ENCODE peak calls at places on chromosomes 16 and 17, in four cellular contexts. J is A549, H is suprapubic skin, K is PC-9. U is an unnamed sample.

GRCh38 chr17:44922746-44923470 is 7.6 kb upstream of the GFAP start:
- DNase-seq in K (no peak), H (peak), J (no peak), U (no peak)

GRCh38 chr16:637081-638018 is 1.2 kb upstream of the METTL26 start:
- DNase-seq in K (no peak), H (no peak), J (peak), U (no peak)

GRCh38 chr17:2017274-2017941 is 7.7 kb downstream of the RTN4RL1 start:
- DNase-seq in H (no peak), J (no peak), K (no peak), U (no peak)

GRCh38 chr17:34760931-34761500 is 181.6 kb downstream of the TMEM132E start:
- DNase-seq in H (no peak), J (no peak), K (no peak), U (no peak)

GRCh38 chr16:55257971-55258613 is 65.9 kb upstream of the IRX6 start:
- DNase-seq in H (peak), J (no peak), K (peak), U (no peak)

GRCh38 chr17:10166181-10166935 is 32.0 kb downstream of the GAS7 start:
- DNase-seq in J (no peak), K (no peak), H (no peak), U (no peak)

GRCh38 chr17:55577011-55577586 is 65.8 kb upstream of the SMIM36 start:
- DNase-seq in J (no peak), K (no peak), H (no peak), U (no peak)

GRCh38 chr16:83389751-83390150 is 418.0 kb upstream of the HSBP1 start:
- DNase-seq in K (no peak), J (no peak), H (no peak), U (no peak)

GRCh38 chr17:56300191-56300590 is 146.9 kb downstream of the ANKFN1 start:
- DNase-seq in K (no peak), H (no peak), J (no peak), U (no peak)

GRCh38 chr17:31385428-31386285 is 5.8 kb upstream of the RAB11FIP4 start:
- DNase-seq in K (no peak), J (no peak), H (no peak), U (no peak)

GRCh38 chr17:13437966-13438779 is 163.6 kb downstream of the HS3ST3A1 start:
- DNase-seq in H (no peak), K (no peak), J (no peak), U (no peak)

GRCh38 chr16:50712568-50712914 is 19.1 kb downstream of the NOD2 start:
- DNase-seq in J (no peak), H (no peak), K (no peak), U (no peak)

GRCh38 chr17:27531469-27531948 is 75.3 kb downstream of the KSR1 start:
- DNase-seq in J (no peak), K (no peak), H (no peak), U (no peak)

GRCh38 chr16:75000481-75001081 is 1.8 kb downstream of the ZNRF1 start:
- DNase-seq in J (no peak), H (no peak), K (peak), U (no peak)

GRCh38 chr17:75604034-75604695 is 16.6 kb downstream of the MYO15B start:
- DNase-seq in J (no peak), H (peak), K (peak), U (no peak)

GRCh38 chr16:4855804-4856203 is 8.5 kb downstream of the UBN1 start:
- DNase-seq in K (no peak), J (no peak), H (no peak), U (no peak)

GRCh38 chr16:66569827-66570405 is 3.7 kb downstream of the CMTM1 start:
- DNase-seq in H (no peak), K (no peak), J (peak), U (peak)

GRCh38 chr16:7140899-7141298 is 191.7 kb upstream of the RBFOX1 start:
- DNase-seq in J (no peak), H (no peak), K (no peak), U (no peak)

GRCh38 chr16:13793788-13794461 is 126.0 kb upstream of the ERCC4 start:
- DNase-seq in H (no peak), J (no peak), K (no peak), U (no peak)

GRCh38 chr16:11201498-11202259 is 54.3 kb downstream of the SOCS1 start:
- DNase-seq in H (no peak), K (peak), J (peak), U (no peak)

GRCh38 chr17:46943511-46944393 is 20.8 kb downstream of the GOSR2 start:
- DNase-seq in J (no peak), H (no peak), K (peak), U (no peak)

DNA sequence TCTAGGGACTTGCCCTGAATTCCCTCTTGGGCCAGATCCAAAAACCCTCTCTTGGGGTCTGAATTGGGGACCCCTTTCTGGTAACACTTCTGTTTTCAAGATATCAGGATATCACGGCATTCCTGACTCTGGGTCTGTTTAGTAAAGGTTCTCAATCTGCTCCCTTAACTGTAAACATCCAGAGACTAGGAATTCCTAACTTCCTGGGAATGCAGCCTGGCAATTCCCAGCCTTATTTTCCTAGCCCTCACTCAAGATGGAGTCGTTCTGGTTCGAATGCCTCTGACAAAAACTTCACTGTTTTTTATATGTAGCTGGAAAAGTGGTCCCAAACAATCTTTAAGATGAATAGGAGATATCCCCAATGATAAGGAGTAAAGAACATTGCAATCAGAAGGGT is 141.6 kb upstream of the XYLT1 start:
- DNase-seq in K (no peak), H (no peak), J (no peak), U (no peak)
- H3K4me3 ChIP-seq in K (no peak), H (no peak), J (no peak), U (no peak)

GRCh38 chr16:20409398-20410152 is at the start of gene ACSM5:
- DNase-seq in J (no peak), K (no peak), H (peak), U (no peak)
- TF ChIP-seq CTCF in J (no peak), K (no peak), H (no peak), U (no peak)

GRCh38 chr16:2828521-2828840 is 1.6 kb upstream of the ZG16B start:
- DNase-seq in J (no peak), H (peak), K (no peak), U (no peak)

GRCh38 chr16:2830355-2830695 is 222 bp downstream of the ZG16B start:
- DNase-seq in K (no peak), J (no peak), H (no peak), U (no peak)

GRCh38 chr16:2828876-2829430 is 1.1 kb upstream of the ZG16B start:
- DNase-seq in H (no peak), K (no peak), J (no peak), U (no peak)

GRCh38 chr16:2831203-2831602 is 1.1 kb downstream of the ZG16B start:
- DNase-seq in J (no peak), H (peak), K (no peak), U (no peak)

DNA sequence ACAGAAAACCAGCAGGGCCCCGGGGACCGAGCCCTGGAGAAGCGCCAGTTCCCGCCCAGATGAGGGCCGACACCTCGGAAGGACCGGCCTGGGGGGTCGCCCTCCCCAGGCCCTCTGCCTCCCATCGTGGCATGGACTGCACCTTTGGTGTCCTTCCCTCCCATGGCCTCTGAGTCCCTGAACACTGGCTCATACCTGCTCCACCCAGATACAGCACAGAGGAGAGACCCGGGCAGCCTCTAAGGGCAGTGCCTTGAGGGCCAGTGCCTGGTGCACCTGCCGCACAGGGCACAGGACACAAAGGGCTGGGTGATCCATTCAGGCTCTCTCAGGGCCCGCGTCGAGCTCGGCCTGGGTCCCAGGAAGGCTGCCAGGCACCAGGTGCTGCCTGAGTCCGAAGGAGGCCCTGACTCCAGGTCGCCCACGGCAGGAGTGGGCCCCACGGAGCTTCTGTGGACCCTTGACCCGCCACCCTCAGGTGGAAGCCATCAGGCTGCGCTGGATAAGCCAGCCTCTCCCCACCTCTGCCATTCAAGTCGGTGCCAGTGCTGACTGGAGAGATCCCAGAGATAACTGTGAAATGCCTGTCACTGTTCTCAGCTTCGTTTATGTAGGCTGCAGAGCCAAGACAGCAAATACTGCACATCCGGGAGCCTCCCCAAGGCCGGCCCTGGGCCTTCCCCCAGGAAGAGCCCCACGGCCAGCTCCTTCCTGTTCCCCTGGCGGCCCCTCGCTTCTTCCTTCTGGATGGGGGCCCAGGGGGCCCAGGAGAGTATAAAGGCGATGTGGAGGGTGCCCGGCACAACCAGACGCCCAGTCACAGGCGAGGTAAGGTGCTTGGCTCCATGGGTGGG is at the start of gene ZG16B:
- DNase-seq in H (peak), J (no peak), K (peak), U (no peak)
- H3K4me3 ChIP-seq in H (no peak), J (no peak), K (no peak), U (no peak)

DNA sequence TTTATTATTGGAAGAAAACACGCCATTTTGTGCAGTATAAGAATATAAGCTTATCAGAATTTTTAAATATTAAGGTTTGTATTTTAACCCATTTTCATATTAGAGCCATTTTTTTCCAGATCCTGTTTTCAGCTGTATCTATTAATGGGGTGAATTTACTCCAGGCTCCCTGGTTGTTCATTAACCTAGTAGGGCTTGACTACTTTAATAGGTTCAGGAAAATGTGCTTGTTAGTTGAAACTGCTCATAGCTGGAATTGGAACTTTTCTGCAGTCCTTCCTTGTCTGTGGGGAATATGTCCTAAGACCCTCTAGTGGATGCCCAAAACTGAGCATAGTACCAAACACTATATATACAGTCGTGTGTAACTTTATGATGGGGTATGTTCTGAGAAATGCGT is 28.0 kb downstream of the NFAT5 start:
- DNase-seq in H (no peak), J (no peak), K (no peak), U (no peak)
- TF ChIP-seq CTCF in H (no peak), J (no peak), K (no peak), U (no peak)

GRCh38 chr17:81130385-81131288 is 34.7 kb upstream of the PVALEF start:
- DNase-seq in H (no peak), K (no peak), J (no peak), U (no peak)
- H3K4me3 ChIP-seq in H (no peak), K (no peak), J (no peak), U (no peak)

GRCh38 chr17:5513610-5514009 is 27.2 kb downstream of the MIS12 start:
- DNase-seq in J (no peak), H (no peak), K (no peak), U (no peak)

GRCh38 chr17:5508855-5509254 is 22.5 kb downstream of the MIS12 start:
- DNase-seq in H (no peak), J (no peak), K (no peak), U (no peak)

GRCh38 chr17:5510776-5511175 is 24.4 kb downstream of the MIS12 start:
- DNase-seq in K (no peak), J (no peak), H (no peak), U (no peak)

GRCh38 chr17:5506307-5506706 is 19.9 kb downstream of the MIS12 start:
- DNase-seq in J (no peak), K (no peak), H (no peak), U (no peak)

GRCh38 chr17:5509482-5509881 is 23.1 kb downstream of the MIS12 start:
- DNase-seq in K (no peak), H (no peak), J (no peak), U (no peak)
- TF ChIP-seq CTCF in K (no peak), H (no peak), J (no peak), U (no peak)

GRCh38 chr17:68169840-68170239 is 78.0 kb upstream of the AMZ2 start:
- DNase-seq in J (no peak), H (no peak), K (no peak), U (no peak)
- H3K4me3 ChIP-seq in J (no peak), H (no peak), K (no peak), U (peak)

GRCh38 chr17:35914354-35914753 is 16.2 kb downstream of the RDM1 start:
- DNase-seq in J (no peak), K (no peak), H (no peak), U (no peak)

GRCh38 chr17:35912339-35912912 is 18.1 kb downstream of the RDM1 start:
- DNase-seq in H (no peak), J (no peak), K (no peak), U (no peak)

GRCh38 chr17:35912942-35913341 is 17.6 kb downstream of the RDM1 start:
- DNase-seq in J (no peak), K (no peak), H (no peak), U (no peak)

GRCh38 chr17:35915153-35915969 is 15.2 kb downstream of the RDM1 start:
- DNase-seq in K (no peak), H (no peak), J (no peak), U (no peak)

DNA sequence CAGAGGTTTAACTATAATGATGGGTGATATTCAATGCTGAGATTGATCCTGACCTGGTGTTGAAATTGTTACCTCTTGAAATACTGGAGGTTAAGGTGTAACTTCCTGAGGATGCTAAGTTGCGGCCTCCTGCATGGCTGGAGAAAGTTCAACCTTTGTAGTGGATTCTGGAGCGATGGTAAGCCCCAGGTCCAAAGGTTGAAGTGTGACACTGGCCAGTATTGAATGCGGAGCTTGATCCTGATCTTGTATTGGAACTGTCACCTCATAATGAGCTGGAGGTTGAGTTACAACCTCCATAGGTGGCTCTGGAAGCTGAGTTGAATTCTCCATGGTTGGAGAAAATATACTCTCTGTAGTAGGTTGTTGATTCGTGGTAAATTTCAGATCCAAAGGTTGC is 17.0 kb downstream of the RDM1 start:
- DNase-seq in H (no peak), J (no peak), K (no peak), U (no peak)
- TF ChIP-seq CTCF in H (no peak), J (no peak), K (no peak), U (no peak)

U was measured in AG04449.